ENCODE peak calls at places on chromosomes 16 and 17, in nine cellular contexts. Z, G, A, V, Y, E, S, M and W are unnamed samples.

GRCh38 chr17:30555942-30556341 is 78.7 kb downstream of the GOSR1 start:
- DNase-seq in Z (no peak), G (no peak), A (no peak), V (peak), Y (no peak), E (no peak), S (no peak), M (peak), W (no peak)

GRCh38 chr17:71335212-71335611 is 785.6 kb upstream of the SOX9 start:
- DNase-seq in Z (no peak), G (no peak), A (no peak), V (no peak), Y (no peak), E (no peak), S (no peak), M (no peak), W (no peak)

GRCh38 chr17:38447502-38448095 is 19.3 kb downstream of the ARHGAP23 start:
- DNase-seq in Z (no peak), G (no peak), A (no peak), V (no peak), Y (no peak), E (no peak), S (no peak), M (no peak), W (no peak)

GRCh38 chr16:26593700-26594099 is 473.0 kb upstream of the C16orf82 start:
- DNase-seq in Z (no peak), G (no peak), A (no peak), V (no peak), Y (no peak), E (no peak), S (no peak), M (no peak), W (no peak)

GRCh38 chr16:89722392-89723278 is 1.3 kb downstream of the ZNF276 start:
- DNase-seq in Z (peak), G (peak), A (peak), V (peak), Y (peak), E (no peak), S (no peak), M (peak), W (peak)

GRCh38 chr17:30559656-30560055 is 82.4 kb downstream of the GOSR1 start:
- DNase-seq in Z (no peak), G (no peak), A (no peak), V (peak), Y (no peak), E (no peak), S (no peak), M (peak), W (no peak)

GRCh38 chr17:72030067-72030899 is 90.5 kb upstream of the SOX9 start:
- DNase-seq in Z (peak), G (peak), A (peak), V (peak), Y (peak), E (peak), S (peak), M (peak), W (no peak)

GRCh38 chr17:77836557-77837041 is 121.9 kb upstream of the TNRC6C start:
- DNase-seq in Z (no peak), G (peak), A (peak), V (no peak), Y (peak), E (no peak), S (no peak), M (no peak), W (no peak)

GRCh38 chr17:2025622-2026309 is 632 bp upstream of the RTN4RL1 start:
- DNase-seq in Z (peak), G (peak), A (peak), V (no peak), Y (peak), E (peak), S (peak), M (peak), W (no peak)

GRCh38 chr16:6016530-6017184 is 919.1 kb upstream of the EEF2KMT start:
- DNase-seq in Z (no peak), G (no peak), A (no peak), V (no peak), Y (peak), E (peak), S (no peak), M (no peak), W (no peak)